ENCODE peak calls at places on chromosomes 2 and 18, in nine cellular contexts. B, Y, L, Z, C, P, J, T and R are unnamed samples.

GRCh38 chr18:36635414-36636096 is 193.2 kb downstream of the TPGS2 start:
- DNase-seq in L (no peak), P (no peak), J (no peak), Z (no peak), Y (no peak), C (no peak), B (no peak), T (no peak), R (no peak)

GRCh38 chr18:32257073-32257780 is 67.4 kb downstream of the MEP1B start:
- DNase-seq in J (no peak), B (no peak), T (no peak), Z (no peak), C (no peak), P (no peak), L (no peak), Y (no peak), R (no peak)

GRCh38 chr2:9287400-9288059 is 80.9 kb downstream of the ASAP2 start:
- DNase-seq in J (no peak), B (peak; percentile 93), L (peak; percentile 99), Z (no peak), Y (no peak), T (peak; percentile 97), C (peak; percentile 100), P (no peak), R (peak; percentile 49)

GRCh38 chr2:88765154-88765948 is 73.9 kb downstream of the RPIA start:
- DNase-seq in T (peak; percentile 16), Z (no peak), Y (peak; percentile 84), P (peak; percentile 31), L (peak; percentile 61), C (peak; percentile 61), B (peak; percentile 13), J (peak; percentile 35), R (peak; percentile 43)

GRCh38 chr2:208466133-208466919 is 59.7 kb downstream of the PTH2R start:
- DNase-seq in Y (peak; percentile 41), T (peak; percentile 51), J (no peak), B (peak; percentile 3), L (peak; percentile 45), C (peak; percentile 28), P (no peak), Z (no peak), R (peak; percentile 75)

GRCh38 chr2:13676269-13676668 is 956.2 kb upstream of the LRATD1 start:
- DNase-seq in B (no peak), Z (no peak), Y (no peak), T (no peak), L (peak; percentile 58), J (no peak), C (peak; percentile 25), P (no peak), R (peak; percentile 57)

GRCh38 chr2:164785447-164785846 is 56.2 kb downstream of the COBLL1 start:
- DNase-seq in Z (no peak), C (no peak), T (no peak), Y (no peak), B (peak; percentile 89), L (peak; percentile 75), J (no peak), P (no peak), R (no peak)

GRCh38 chr2:240514631-240515030 is 43.2 kb downstream of the ANKMY1 start:
- DNase-seq in J (no peak), C (no peak), P (no peak), Y (no peak), B (no peak), T (no peak), Z (no peak), L (no peak), R (no peak)

GRCh38 chr2:8003462-8004075 is 678.3 kb upstream of the ID2 start:
- DNase-seq in L (peak; percentile 97), Z (no peak), C (peak; percentile 96), Y (no peak), J (peak; percentile 79), T (no peak), B (no peak), P (no peak), R (no peak)

GRCh38 chr2:200944467-200945394 is 18.7 kb downstream of the ORC2 start:
- DNase-seq in T (peak; percentile 80), C (peak; percentile 80), B (peak; percentile 91), P (no peak), L (peak; percentile 94), Y (no peak), Z (no peak), J (no peak), R (no peak)

GRCh38 chr18:26487437-26487836 is 60.9 kb downstream of the KCTD1 start:
- DNase-seq in T (no peak), B (no peak), L (peak; percentile 62), Z (no peak), Y (no peak), P (no peak), C (no peak), J (no peak), R (no peak)

GRCh38 chr2:103616891-103617290 is 855.1 kb downstream of the TMEM182 start:
- DNase-seq in P (no peak), Z (no peak), C (no peak), Y (no peak), B (no peak), T (no peak), L (no peak), J (no peak), R (no peak)

GRCh38 chr2:112714836-112715631 is 5.8 kb upstream of the NT5DC4 start:
- DNase-seq in J (no peak), Y (no peak), B (no peak), T (no peak), L (peak; percentile 84), P (no peak), C (peak; percentile 74), Z (no peak), R (no peak)

GRCh38 chr18:5510109-5510846 is 33.5 kb downstream of the EPB41L3 start:
- DNase-seq in J (no peak), P (no peak), L (peak; percentile 42), Y (no peak), T (no peak), Z (no peak), C (peak; percentile 15), B (peak; percentile 59), R (peak; percentile 18)

GRCh38 chr2:20015482-20016083 is 3.1 kb upstream of the MATN3 start:
- DNase-seq in Y (peak; percentile 57), Z (no peak), C (peak; percentile 67), B (peak; percentile 63), P (no peak), T (peak; percentile 41), J (no peak), L (peak; percentile 77), R (peak; percentile 78)

GRCh38 chr2:53559302-53559967 is 208.2 kb upstream of the CHAC2 start:
- DNase-seq in L (peak; percentile 6), Y (no peak), B (no peak), T (peak; percentile 45), J (no peak), P (no peak), C (no peak), Z (no peak), R (no peak)

GRCh38 chr2:29802976-29803375 is 118.4 kb downstream of the ALK start:
- DNase-seq in Z (no peak), T (no peak), L (peak; percentile 48), Y (no peak), C (no peak), P (no peak), J (no peak), B (no peak), R (no peak)

GRCh38 chr18:77031662-77032061 is 100.9 kb downstream of the MBP start:
- DNase-seq in Z (no peak), Y (no peak), C (no peak), B (no peak), P (no peak), T (no peak), J (no peak), L (no peak), R (no peak)

GRCh38 chr2:66577331-66578041 is 142.6 kb downstream of the MEIS1 start:
- DNase-seq in P (no peak), B (no peak), J (no peak), C (no peak), Y (peak; percentile 85), T (no peak), Z (no peak), L (no peak), R (no peak)

GRCh38 chr2:235669983-235670962 is 176.4 kb downstream of the AGAP1 start:
- DNase-seq in L (peak; percentile 96), Y (peak; percentile 85), Z (no peak), J (peak; percentile 82), B (peak; percentile 59), P (peak; percentile 49), C (no peak), T (no peak), R (no peak)

GRCh38 chr2:212484563-212485080 is 54.0 kb downstream of the ERBB4 start:
- DNase-seq in T (no peak), C (no peak), Z (no peak), B (no peak), J (no peak), Y (no peak), P (no peak), L (peak; percentile 31), R (no peak)

GRCh38 chr2:27520316-27520715 is 23.7 kb downstream of the GCKR start:
- DNase-seq in Y (no peak), J (no peak), T (no peak), C (no peak), L (no peak), P (no peak), Z (no peak), B (no peak), R (no peak)

GRCh38 chr2:105866439-105867170 is 121.9 kb downstream of the NCK2 start:
- DNase-seq in C (peak; percentile 11), T (no peak), J (no peak), Z (no peak), B (no peak), L (peak; percentile 23), Y (no peak), P (no peak), R (no peak)

GRCh38 chr2:233974530-233975071 is 57.4 kb downstream of the TRPM8 start:
- DNase-seq in C (peak; percentile 100), P (no peak), B (peak; percentile 86), T (peak; percentile 31), L (peak; percentile 93), Y (no peak), Z (no peak), J (peak; percentile 44), R (peak; percentile 97)

GRCh38 chr2:150526006-150526405 is 38.5 kb upstream of the RND3 start:
- DNase-seq in Y (no peak), T (no peak), C (no peak), P (no peak), B (no peak), J (no peak), Z (no peak), L (no peak), R (no peak)

GRCh38 chr18:46920067-46920466 is 2.7 kb downstream of the KATNAL2 start:
- DNase-seq in C (no peak), L (no peak), P (no peak), Z (no peak), B (no peak), J (no peak), Y (no peak), T (no peak), R (no peak)

GRCh38 chr2:148967484-148967883 is 71.0 kb upstream of the LYPD6B start:
- DNase-seq in L (no peak), Y (no peak), Z (no peak), T (no peak), P (no peak), J (no peak), B (no peak), C (no peak), R (no peak)

GRCh38 chr18:63142502-63143045 is 177.0 kb downstream of the BCL2 start:
- DNase-seq in L (no peak), J (no peak), C (no peak), P (no peak), T (no peak), Y (no peak), B (no peak), Z (no peak), R (no peak)

GRCh38 chr18:75247601-75248421 is 37.2 kb downstream of the TSHZ1 start:
- DNase-seq in B (peak; percentile 86), P (no peak), T (peak; percentile 11), L (peak; percentile 74), C (peak; percentile 58), J (no peak), Z (no peak), Y (no peak), R (peak; percentile 30)

GRCh38 chr2:43198263-43198662 is 28.1 kb downstream of the ZFP36L2 start:
- DNase-seq in L (no peak), T (no peak), B (no peak), C (no peak), Z (no peak), Y (no peak), J (no peak), P (no peak), R (no peak)

GRCh38 chr2:24881158-24881557 is 38.9 kb downstream of the ADCY3 start:
- DNase-seq in J (no peak), Y (no peak), L (no peak), T (no peak), Z (no peak), B (no peak), C (no peak), P (no peak), R (no peak)